ENCODE peak calls at places on chromosomes 16 and 17, in five cellular contexts. U is A673; J is neural progenitor cell; A is effector memory CD4-positive, alpha-beta T cell; N is spleen. T is an unnamed sample.

GRCh38 chr17:40303009-40303657 is 5.8 kb upstream of the RARA start:
- DNase-seq in U (peak; percentile 67), J (peak; percentile 63), A (no peak), N (no peak), T (no peak)

GRCh38 chr16:65283238-65283651 is 161.4 kb upstream of the CDH11 start:
- DNase-seq in U (no peak), J (no peak), A (no peak), N (no peak), T (no peak)

GRCh38 chr17:31497994-31498826 is 106.7 kb downstream of the RAB11FIP4 start:
- DNase-seq in U (no peak), J (no peak), A (no peak), N (peak; percentile 67), T (no peak)

GRCh38 chr17:77460514-77461046 is 319.8 kb downstream of the SEC14L1 start:
- DNase-seq in U (peak; percentile 75), J (no peak), A (no peak), N (no peak), T (peak; percentile 67)

GRCh38 chr16:50509521-50510341 is 38.5 kb upstream of the NKD1 start:
- DNase-seq in U (peak; percentile 35), J (peak; percentile 63), A (peak; percentile 21), N (no peak), T (no peak)

GRCh38 chr17:64533784-64534183 is 27.0 kb downstream of the CEP95 start:
- DNase-seq in U (no peak), J (no peak), A (no peak), N (no peak), T (no peak)

GRCh38 chr17:76515291-76515949 is 14.2 kb upstream of the RHBDF2 start:
- DNase-seq in U (no peak), J (no peak), A (peak; percentile 79), N (peak; percentile 86), T (peak; percentile 85)

GRCh38 chr17:50556803-50557202 is 3.7 kb upstream of the CACNA1G start:
- DNase-seq in U (no peak), J (no peak), A (no peak), N (no peak), T (no peak)

GRCh38 chr17:10621397-10621796 is 35.7 kb downstream of the MYH3 start:
- DNase-seq in U (no peak), J (no peak), A (no peak), N (no peak), T (no peak)

GRCh38 chr17:68599091-68599872 is 1.9 kb downstream of the FAM20A start:
- DNase-seq in U (no peak), J (no peak), A (no peak), N (no peak), T (no peak)

GRCh38 chr17:55612691-55613141 is 101.5 kb upstream of the SMIM36 start:
- DNase-seq in U (no peak), J (no peak), A (no peak), N (peak; percentile 19), T (no peak)

GRCh38 chr17:46922804-46923635 is at the start of gene GOSR2:
- DNase-seq in U (peak; percentile 85), J (peak; percentile 90), A (peak; percentile 72), N (peak; percentile 97), T (peak; percentile 90)

GRCh38 chr17:39208136-39208535 is 8.1 kb downstream of the RPL19 start:
- DNase-seq in U (no peak), J (no peak), A (no peak), N (peak; percentile 82), T (peak; percentile 76)

GRCh38 chr17:75504347-75505151 is 10.8 kb downstream of the CASKIN2 start:
- DNase-seq in U (no peak), J (peak; percentile 67), A (no peak), N (peak; percentile 85), T (no peak)

GRCh38 chr16:17395849-17396480 is 74.8 kb downstream of the XYLT1 start:
- DNase-seq in U (no peak), J (no peak), A (no peak), N (no peak), T (no peak)

GRCh38 chr17:30187528-30187927 is 48.0 kb downstream of the SLC6A4 start:
- DNase-seq in U (no peak), J (no peak), A (no peak), N (no peak), T (no peak)

GRCh38 chr17:71500761-71501555 is 619.9 kb upstream of the SOX9 start:
- DNase-seq in U (no peak), J (no peak), A (no peak), N (no peak), T (no peak)

GRCh38 chr17:146546-146945 is 9.2 kb downstream of the SCGB1C2 start:
- DNase-seq in U (no peak), J (no peak), A (no peak), N (peak; percentile 47), T (no peak)

GRCh38 chr16:58000706-58001676 is at the start of gene USB1:
- DNase-seq in U (peak; percentile 89), J (peak; percentile 94), A (peak; percentile 76), N (peak; percentile 98), T (peak; percentile 98)

GRCh38 chr17:41377546-41377945 is 4.6 kb downstream of the KRT34 start:
- DNase-seq in U (peak; percentile 17), J (no peak), A (no peak), N (no peak), T (no peak)

GRCh38 chr17:69287168-69287567 is 39.8 kb downstream of the ABCA5 start:
- DNase-seq in U (no peak), J (no peak), A (no peak), N (no peak), T (no peak)

GRCh38 chr17:28747046-28747691 is 3.4 kb downstream of the TRAF4 start:
- DNase-seq in U (no peak), J (no peak), A (no peak), N (peak; percentile 73), T (peak; percentile 82)

GRCh38 chr17:11986939-11987329 is 10.3 kb downstream of the ZNF18 start:
- DNase-seq in U (peak; percentile 69), J (peak; percentile 56), A (no peak), N (no peak), T (no peak)

GRCh38 chr17:82536220-82537201 is 17.0 kb downstream of the FOXK2 start:
- DNase-seq in U (peak; percentile 69), J (no peak), A (no peak), N (no peak), T (peak; percentile 15)

GRCh38 chr16:30136971-30137601 is 14.1 kb upstream of the MAPK3 start:
- DNase-seq in U (peak; percentile 32), J (no peak), A (no peak), N (no peak), T (no peak)

GRCh38 chr16:19704321-19705130 is 13.5 kb downstream of the KNOP1 start:
- DNase-seq in U (no peak), J (no peak), A (no peak), N (peak; percentile 9), T (peak; percentile 61)

GRCh38 chr17:1561420-1562177 is 993 bp downstream of the PITPNA start:
- DNase-seq in U (no peak), J (peak; percentile 67), A (no peak), N (peak; percentile 88), T (no peak)

GRCh38 chr16:11396241-11397048 is 51.2 kb downstream of the RMI2 start:
- DNase-seq in U (peak; percentile 68), J (peak; percentile 87), A (peak; percentile 44), N (peak; percentile 89), T (peak; percentile 92)

GRCh38 chr17:44533533-44534246 is 23.6 kb upstream of the FZD2 start:
- DNase-seq in U (peak; percentile 85), J (peak; percentile 98), A (peak; percentile 70), N (peak; percentile 95), T (peak; percentile 94)

GRCh38 chr17:3724373-3725077 is 822 bp downstream of the HASPIN start:
- DNase-seq in U (no peak), J (no peak), A (no peak), N (no peak), T (no peak)

DNA sequence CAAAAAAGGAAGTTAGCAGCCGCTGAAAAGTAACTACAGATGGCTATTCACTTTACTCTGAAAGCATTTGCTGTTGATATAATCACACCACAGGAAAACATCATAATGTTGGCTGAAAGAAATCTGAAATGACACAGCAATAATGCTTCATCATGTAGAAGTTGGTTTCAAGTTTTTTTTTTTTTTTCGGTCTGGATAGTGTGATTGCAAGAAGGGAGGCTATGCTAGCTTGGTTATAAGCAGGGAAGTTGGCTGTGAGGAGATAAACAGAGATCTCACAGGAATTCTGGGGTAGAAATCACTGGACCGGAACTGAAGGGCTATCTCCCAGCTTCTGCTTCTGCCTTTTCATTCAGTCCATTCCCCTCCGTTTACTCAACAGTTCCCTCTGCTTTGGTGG is 57.9 kb downstream of the MYO1D start:
- DNase-seq in U (no peak), J (no peak), A (no peak), N (no peak), T (no peak)
- H3K27ac ChIP-seq in U (no peak overlapping the region), J (no peak overlapping the region), A (no peak overlapping the region), N (no peak overlapping the region), T (no peak overlapping the region)

GRCh38 chr16:48580925-48581500 is 29.0 kb downstream of the N4BP1 start:
- DNase-seq in U (no peak), J (no peak), A (no peak), N (no peak), T (no peak)
- H3K36me3 ChIP-seq in U (no peaks in the 10 kb centered on the region), J (peaks cover 17% of the 10 kb centered on the region), A (peaks cover 3% of the 10 kb centered on the region), N (no peaks in the 10 kb centered on the region), T (no peaks in the 10 kb centered on the region)

GRCh38 chr16:46918400-46918799 is 34.2 kb downstream of the GPT2 start:
- DNase-seq in U (no peak), J (no peak), A (no peak), N (no peak), T (no peak)
- H3K4me3 ChIP-seq in U (no peak overlapping the region), J (no peak overlapping the region), A (no peak overlapping the region), N (no peak overlapping the region), T (no peak overlapping the region)

GRCh38 chr17:43372273-43372911 is 26.4 kb upstream of the ARL4D start:
- DNase-seq in U (no peak), J (no peak), A (no peak), N (peak; percentile 84), T (no peak)
- H3K27ac ChIP-seq in U (no peak overlapping the region), J (no peak overlapping the region), A (no peak overlapping the region), N (peak overlapping the region; percentile 99), T (peak overlapping the region; percentile 41)